ENCODE peak calls at places on chromosomes 6 and 20, in five cellular contexts. L is colonic mucosa, H is stomach, W is T-helper 2 cell, K is A549. M is an unnamed sample.

GRCh38 chr6:31541059-31541657 is 645 bp downstream of the DDX39B start:
- DNase-seq in L (peak), H (no peak), W (no peak), K (peak), M (peak)

GRCh38 chr6:3835055-3835731 is 14.0 kb upstream of the FAM50B start:
- DNase-seq in L (peak), H (peak), W (no peak), K (peak), M (peak)

GRCh38 chr6:23435798-23436197 is 690.2 kb upstream of the NRSN1 start:
- DNase-seq in L (no peak), H (no peak), W (no peak), K (no peak), M (no peak)

GRCh38 chr20:48621256-48622078 is 206.3 kb downstream of the PREX1 start:
- DNase-seq in L (peak), H (no peak), W (no peak), K (peak), M (peak)

GRCh38 chr20:38149880-38150594 is 15.0 kb downstream of the TGM2 start:
- DNase-seq in L (no peak), H (no peak), W (no peak), K (no peak), M (no peak)

GRCh38 chr6:43033874-43034273 is 12.5 kb downstream of the RRP36 start:
- DNase-seq in L (no peak), H (no peak), W (no peak), K (no peak), M (no peak)

GRCh38 chr20:63698739-63699465 is 2.5 kb downstream of the TNFRSF6B start:
- DNase-seq in L (no peak), H (no peak), W (no peak), K (peak), M (peak)

GRCh38 chr20:33793011-33793931 is 17.9 kb upstream of the CHMP4B start:
- DNase-seq in L (no peak), H (no peak), W (no peak), K (no peak), M (no peak)

GRCh38 chr20:11159728-11160127 is 485.9 kb upstream of the JAG1 start:
- DNase-seq in L (peak), H (no peak), W (no peak), K (no peak), M (peak)

GRCh38 chr20:44279228-44279627 is 31.8 kb downstream of the FITM2 start:
- DNase-seq in L (no peak), H (no peak), W (no peak), K (peak), M (no peak)

GRCh38 chr20:19419420-19419819 is 207.0 kb downstream of the SLC24A3 start:
- DNase-seq in L (no peak), H (no peak), W (no peak), K (no peak), M (no peak)